ENCODE peak calls at places on chromosome 9, in four cellular contexts. B, S, K and W are unnamed samples.

GRCh38 chr9:97563458-97564135 is 62.1 kb downstream of the TMOD1 start:
- DNase-seq in K (no peak), B (no peak), S (no peak), W (no peak)

GRCh38 chr9:38047301-38048251 is 21.5 kb downstream of the SHB start:
- DNase-seq in B (peak; percentile 94), S (no peak), K (no peak), W (no peak)

GRCh38 chr9:114343471-114344187 is 14.0 kb downstream of the ORM2 start:
- DNase-seq in K (no peak), S (no peak), B (no peak), W (peak; percentile 14)

GRCh38 chr9:21558627-21559401 is 76.7 kb upstream of the IFNE start:
- DNase-seq in S (peak; percentile 1), B (no peak), K (peak; percentile 53), W (no peak)

GRCh38 chr9:76459691-76460635 is 981 bp downstream of the GCNT1 start:
- DNase-seq in B (no peak), K (peak; percentile 31), S (peak; percentile 6), W (no peak)

GRCh38 chr9:79257671-79258410 is 313.9 kb upstream of the TLE4 start:
- DNase-seq in B (no peak), K (no peak), S (no peak), W (no peak)

GRCh38 chr9:130847306-130848217 is 12.5 kb downstream of the ABL1 start:
- DNase-seq in S (no peak), B (peak; percentile 99), K (no peak), W (peak; percentile 76)

GRCh38 chr9:91428927-91429351 is 5.3 kb upstream of the NFIL3 start:
- DNase-seq in B (no peak), S (no peak), K (no peak), W (no peak)

GRCh38 chr9:114745108-114745848 is 60.6 kb downstream of the TNFSF15 start:
- DNase-seq in K (no peak), B (no peak), S (no peak), W (no peak)

GRCh38 chr9:127163409-127163808 is 41.0 kb upstream of the ANGPTL2 start:
- DNase-seq in B (peak; percentile 51), S (no peak), K (no peak), W (no peak)

GRCh38 chr9:136054146-136054545 is 40.9 kb downstream of the NACC2 start:
- DNase-seq in B (no peak), K (no peak), S (no peak), W (no peak)

GRCh38 chr9:130805510-130806387 is 29.3 kb upstream of the ABL1 start:
- DNase-seq in K (no peak), S (no peak), B (no peak), W (no peak)

GRCh38 chr9:137369911-137370630 is 52.9 kb downstream of the EXD3 start:
- DNase-seq in K (no peak), S (no peak), B (no peak), W (no peak)

GRCh38 chr9:85200726-85201402 is 531.3 kb downstream of the NTRK2 start:
- DNase-seq in S (no peak), B (no peak), K (no peak), W (no peak)

GRCh38 chr9:99235874-99236627 is 14.0 kb downstream of the SEC61B start:
- DNase-seq in S (no peak), B (no peak), K (no peak), W (no peak)

GRCh38 chr9:127810378-127811187 is 7.9 kb downstream of the FPGS start:
- DNase-seq in K (no peak), B (no peak), S (no peak), W (no peak)

GRCh38 chr9:93822229-93822628 is 132.9 kb downstream of the BARX1 start:
- DNase-seq in K (no peak), B (no peak), S (no peak), W (no peak)

GRCh38 chr9:96344458-96345180 is 38.9 kb downstream of the SLC35D2 start:
- DNase-seq in K (no peak), S (no peak), B (peak; percentile 63), W (peak; percentile 79)

GRCh38 chr9:5799314-5799713 is 33.6 kb downstream of the ERMP1 start:
- DNase-seq in B (no peak), K (peak; percentile 26), S (no peak), W (no peak)

GRCh38 chr9:107905313-107906027 is 415.9 kb upstream of the KLF4 start:
- DNase-seq in B (no peak), K (no peak), S (no peak), W (no peak)

GRCh38 chr9:137648396-137648795 is 29.6 kb downstream of the EHMT1 start:
- DNase-seq in S (no peak), B (no peak), K (no peak), W (no peak)

GRCh38 chr9:131282688-131283422 is 6.5 kb upstream of the FAM78A start:
- DNase-seq in B (no peak), S (no peak), K (peak; percentile 10), W (no peak)

GRCh38 chr9:21812415-21812814 is 10.0 kb downstream of the MTAP start:
- DNase-seq in B (no peak), K (no peak), S (no peak), W (peak; percentile 72)

GRCh38 chr9:126777733-126778132 is 27.1 kb upstream of the ZBTB43 start:
- DNase-seq in B (no peak), K (no peak), S (no peak), W (no peak)

GRCh38 chr9:123561055-123561454 is 205.1 kb downstream of the CRB2 start:
- DNase-seq in K (no peak), S (no peak), B (no peak), W (no peak)

GRCh38 chr9:93673271-93673843 is 97.0 kb downstream of the PHF2 start:
- DNase-seq in K (no peak), S (no peak), B (no peak), W (no peak)

GRCh38 chr9:74760031-74760700 is 127.6 kb downstream of the TRPM6 start:
- DNase-seq in S (no peak), K (no peak), B (peak; percentile 92), W (peak; percentile 92)

GRCh38 chr9:136757328-136757727 is 715 bp downstream of the LCN8 start:
- DNase-seq in S (no peak), K (no peak), B (no peak), W (no peak)

GRCh38 chr9:92507496-92507895 is 25.2 kb upstream of the ASPN start:
- DNase-seq in S (no peak), K (no peak), B (no peak), W (no peak)